ENCODE peak calls at places on chromosomes 5 and 9, in seven cellular contexts. One of them, this sample, is unnamed.

GRCh38 chr9:77735515-77735914 is 87.4 kb upstream of the GNA14 start:
- DNase-seq in heart left ventricle: no peak
- DNase-seq in neural crest cell: no peak
- DNase-seq in psoas muscle: no peak
- DNase-seq in RWPE1: no peak
- DNase-seq in Calu3: no peak
- DNase-seq in A549: no peak
- DNase-seq in this sample: no peak

GRCh38 chr9:96651626-96652025 is 3.5 kb downstream of the PRXL2C start:
- DNase-seq in A549: peak; percentile 47
- DNase-seq in Calu3: no peak
- DNase-seq in heart left ventricle: no peak
- DNase-seq in neural crest cell: no peak
- DNase-seq in psoas muscle: no peak
- DNase-seq in RWPE1: peak; percentile 64
- DNase-seq in this sample: no peak

GRCh38 chr9:32776201-32776600 is 7.1 kb upstream of the TMEM215 start:
- DNase-seq in A549: no peak
- DNase-seq in neural crest cell: no peak
- DNase-seq in psoas muscle: no peak
- DNase-seq in Calu3: no peak
- DNase-seq in heart left ventricle: no peak
- DNase-seq in RWPE1: no peak
- DNase-seq in this sample: no peak

GRCh38 chr5:156693113-156693512 is 157.0 kb upstream of the PPP1R2B start:
- DNase-seq in neural crest cell: no peak
- DNase-seq in A549: peak; percentile 10
- DNase-seq in Calu3: no peak
- DNase-seq in RWPE1: no peak
- DNase-seq in heart left ventricle: no peak
- DNase-seq in psoas muscle: no peak
- DNase-seq in this sample: no peak

GRCh38 chr9:114174876-114175771 is 19.8 kb downstream of the COL27A1 start:
- DNase-seq in psoas muscle: peak; percentile 78
- DNase-seq in heart left ventricle: no peak
- DNase-seq in Calu3: no peak
- DNase-seq in A549: no peak
- DNase-seq in RWPE1: no peak
- DNase-seq in neural crest cell: no peak
- DNase-seq in this sample: no peak

GRCh38 chr5:118968925-118969375 is 19.4 kb downstream of the DTWD2 start:
- DNase-seq in RWPE1: no peak
- DNase-seq in Calu3: no peak
- DNase-seq in neural crest cell: no peak
- DNase-seq in psoas muscle: no peak
- DNase-seq in A549: no peak
- DNase-seq in heart left ventricle: no peak
- DNase-seq in this sample: no peak

GRCh38 chr9:72383978-72384709 is 19.1 kb upstream of the ZFAND5 start:
- DNase-seq in RWPE1: peak; percentile 57
- DNase-seq in heart left ventricle: no peak
- DNase-seq in Calu3: no peak
- DNase-seq in A549: no peak
- DNase-seq in neural crest cell: no peak
- DNase-seq in psoas muscle: no peak
- DNase-seq in this sample: no peak

GRCh38 chr9:69919461-69920061 is 98.9 kb downstream of the CFAP95 start:
- DNase-seq in neural crest cell: no peak
- DNase-seq in A549: peak; percentile 42
- DNase-seq in psoas muscle: no peak
- DNase-seq in RWPE1: peak; percentile 67
- DNase-seq in heart left ventricle: no peak
- DNase-seq in Calu3: no peak
- DNase-seq in this sample: peak; percentile 32

GRCh38 chr5:157303667-157304327 is 37.9 kb downstream of the CYFIP2 start:
- DNase-seq in RWPE1: no peak
- DNase-seq in psoas muscle: peak; percentile 62
- DNase-seq in Calu3: no peak
- DNase-seq in heart left ventricle: no peak
- DNase-seq in neural crest cell: no peak
- DNase-seq in A549: no peak
- DNase-seq in this sample: no peak

GRCh38 chr5:17218353-17219005 is 1.0 kb downstream of the BASP1 start:
- DNase-seq in heart left ventricle: no peak
- DNase-seq in psoas muscle: peak; percentile 48
- DNase-seq in RWPE1: peak; percentile 42
- DNase-seq in A549: no peak
- DNase-seq in neural crest cell: peak; percentile 22
- DNase-seq in Calu3: no peak
- DNase-seq in this sample: no peak

GRCh38 chr5:105931782-105932489 is 1738.8 kb downstream of the EFNA5 start:
- DNase-seq in neural crest cell: no peak
- DNase-seq in RWPE1: no peak
- DNase-seq in A549: no peak
- DNase-seq in heart left ventricle: no peak
- DNase-seq in Calu3: no peak
- DNase-seq in psoas muscle: no peak
- DNase-seq in this sample: no peak

GRCh38 chr9:122338536-122338935 is 32.3 kb upstream of the PTGS1 start:
- DNase-seq in neural crest cell: no peak
- DNase-seq in A549: no peak
- DNase-seq in Calu3: no peak
- DNase-seq in heart left ventricle: no peak
- DNase-seq in psoas muscle: no peak
- DNase-seq in RWPE1: no peak
- DNase-seq in this sample: no peak

GRCh38 chr5:5470933-5471332 is 48.5 kb downstream of the ICE1 start:
- DNase-seq in heart left ventricle: no peak
- DNase-seq in psoas muscle: no peak
- DNase-seq in A549: no peak
- DNase-seq in RWPE1: no peak
- DNase-seq in neural crest cell: no peak
- DNase-seq in Calu3: no peak
- DNase-seq in this sample: no peak

GRCh38 chr5:113235884-113236283 is 198.9 kb downstream of the TSSK1B start:
- DNase-seq in heart left ventricle: no peak
- DNase-seq in neural crest cell: no peak
- DNase-seq in RWPE1: no peak
- DNase-seq in A549: no peak
- DNase-seq in psoas muscle: no peak
- DNase-seq in Calu3: peak; percentile 6
- DNase-seq in this sample: no peak

GRCh38 chr9:135884328-135885035 is 22.9 kb downstream of the CAMSAP1 start:
- DNase-seq in RWPE1: no peak
- DNase-seq in Calu3: no peak
- DNase-seq in psoas muscle: no peak
- DNase-seq in neural crest cell: no peak
- DNase-seq in heart left ventricle: no peak
- DNase-seq in A549: no peak
- DNase-seq in this sample: no peak

GRCh38 chr9:121599186-121599871 is 52.1 kb upstream of the DAB2IP start:
- DNase-seq in neural crest cell: peak; percentile 52
- DNase-seq in psoas muscle: peak; percentile 93
- DNase-seq in RWPE1: peak; percentile 86
- DNase-seq in Calu3: peak; percentile 90
- DNase-seq in A549: peak; percentile 84
- DNase-seq in heart left ventricle: peak; percentile 84
- DNase-seq in this sample: no peak

GRCh38 chr9:134326754-134327526 is 685 bp downstream of the RXRA start:
- DNase-seq in RWPE1: peak; percentile 60
- DNase-seq in A549: peak; percentile 60
- DNase-seq in heart left ventricle: peak; percentile 74
- DNase-seq in neural crest cell: peak; percentile 14
- DNase-seq in Calu3: no peak
- DNase-seq in psoas muscle: peak; percentile 66
- DNase-seq in this sample: no peak

GRCh38 chr5:129048509-129048908 is 46.0 kb upstream of the ISOC1 start:
- DNase-seq in RWPE1: no peak
- DNase-seq in heart left ventricle: no peak
- DNase-seq in psoas muscle: no peak
- DNase-seq in neural crest cell: no peak
- DNase-seq in Calu3: no peak
- DNase-seq in A549: no peak
- DNase-seq in this sample: no peak

GRCh38 chr5:167208911-167209310 is 1082.5 kb upstream of the WWC1 start:
- DNase-seq in A549: no peak
- DNase-seq in RWPE1: peak; percentile 30
- DNase-seq in psoas muscle: no peak
- DNase-seq in neural crest cell: no peak
- DNase-seq in Calu3: no peak
- DNase-seq in heart left ventricle: no peak
- DNase-seq in this sample: no peak

GRCh38 chr5:134659456-134659855 is 10.9 kb downstream of the SEC24A start:
- DNase-seq in A549: no peak
- DNase-seq in Calu3: no peak
- DNase-seq in neural crest cell: no peak
- DNase-seq in RWPE1: no peak
- DNase-seq in psoas muscle: no peak
- DNase-seq in heart left ventricle: no peak
- DNase-seq in this sample: no peak

GRCh38 chr9:7095054-7095453 is 337.3 kb downstream of the KDM4C start:
- DNase-seq in heart left ventricle: no peak
- DNase-seq in neural crest cell: no peak
- DNase-seq in A549: no peak
- DNase-seq in RWPE1: no peak
- DNase-seq in psoas muscle: no peak
- DNase-seq in Calu3: no peak
- DNase-seq in this sample: no peak

GRCh38 chr5:8093669-8094068 is 224.7 kb downstream of the MTRR start:
- DNase-seq in psoas muscle: no peak
- DNase-seq in heart left ventricle: no peak
- DNase-seq in Calu3: no peak
- DNase-seq in neural crest cell: no peak
- DNase-seq in A549: no peak
- DNase-seq in RWPE1: no peak
- DNase-seq in this sample: no peak

GRCh38 chr5:176748967-176749935 is 61.1 kb upstream of the UNC5A start:
- DNase-seq in neural crest cell: no peak
- DNase-seq in Calu3: no peak
- DNase-seq in psoas muscle: no peak
- DNase-seq in heart left ventricle: no peak
- DNase-seq in A549: no peak
- DNase-seq in RWPE1: no peak
- DNase-seq in this sample: no peak

GRCh38 chr9:138112791-138113600 is 235.4 kb downstream of the CACNA1B start:
- DNase-seq in Calu3: no peak
- DNase-seq in heart left ventricle: no peak
- DNase-seq in RWPE1: no peak
- DNase-seq in psoas muscle: no peak
- DNase-seq in neural crest cell: no peak
- DNase-seq in A549: no peak
- DNase-seq in this sample: no peak

GRCh38 chr5:40401281-40401680 is 278.4 kb upstream of the PTGER4 start:
- DNase-seq in neural crest cell: no peak
- DNase-seq in A549: no peak
- DNase-seq in psoas muscle: no peak
- DNase-seq in Calu3: no peak
- DNase-seq in heart left ventricle: no peak
- DNase-seq in RWPE1: no peak
- DNase-seq in this sample: no peak
- TF ChIP-seq CTCF in neural crest cell: no peak
- TF ChIP-seq CTCF in A549: no peak
- TF ChIP-seq CTCF in psoas muscle: no peak
- TF ChIP-seq CTCF in Calu3: no peak
- TF ChIP-seq CTCF in heart left ventricle: no peak
- TF ChIP-seq CTCF in RWPE1: no peak
- TF ChIP-seq CTCF in this sample: no peak

GRCh38 chr5:1052641-1053390 is 44.2 kb downstream of the NKD2 start:
- DNase-seq in RWPE1: no peak
- DNase-seq in neural crest cell: no peak
- DNase-seq in psoas muscle: peak; percentile 51
- DNase-seq in Calu3: no peak
- DNase-seq in A549: no peak
- DNase-seq in heart left ventricle: peak; percentile 73
- DNase-seq in this sample: no peak
- TF ChIP-seq CTCF in RWPE1: peak; percentile 28
- TF ChIP-seq CTCF in neural crest cell: no peak
- TF ChIP-seq CTCF in psoas muscle: peak; percentile 24
- TF ChIP-seq CTCF in Calu3: no peak
- TF ChIP-seq CTCF in A549: peak; percentile 16
- TF ChIP-seq CTCF in heart left ventricle: peak; percentile 6
- TF ChIP-seq CTCF in this sample: no peak

DNA sequence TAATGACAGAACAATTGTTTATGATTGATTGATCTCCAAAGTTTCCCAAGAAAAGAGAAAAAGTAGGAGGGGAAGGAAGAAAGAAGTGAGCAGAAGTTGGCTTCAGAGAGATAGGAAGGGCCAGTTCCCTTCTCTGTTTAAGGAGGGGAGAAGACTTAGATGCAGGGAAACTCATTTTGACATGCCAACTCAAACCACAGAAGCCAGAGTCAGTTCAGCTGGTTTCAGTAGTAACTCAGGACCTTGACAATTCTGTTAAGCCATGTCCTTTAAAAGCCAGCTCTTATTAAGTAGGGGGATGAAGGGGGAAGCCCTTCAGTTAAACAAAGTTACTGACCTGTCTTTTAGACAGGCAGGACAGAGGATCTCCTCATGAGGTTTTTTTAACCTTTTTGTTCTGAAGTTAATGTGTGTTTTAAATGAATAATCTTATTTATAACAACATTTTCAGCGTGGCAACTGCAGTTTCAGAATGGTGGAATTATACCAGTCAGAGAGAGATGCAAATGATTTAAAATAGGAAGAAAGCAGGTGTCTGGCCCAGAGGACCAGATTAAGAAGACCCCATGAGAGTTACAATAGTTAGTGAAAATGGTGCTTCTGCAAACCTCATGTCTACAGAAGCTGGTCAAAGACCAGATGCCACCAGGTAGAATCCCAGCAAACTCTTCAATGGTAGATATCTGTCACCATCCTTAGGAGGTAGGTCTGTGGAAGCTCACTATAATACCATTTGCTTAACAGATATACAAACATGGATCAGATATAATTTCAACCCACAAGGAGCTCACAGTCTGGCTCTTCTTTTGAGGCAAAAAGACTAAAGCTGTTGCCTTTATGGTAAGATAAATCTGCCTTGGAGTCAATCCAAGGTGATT is 29.3 kb upstream of the ABL1 start:
- DNase-seq in A549: no peak
- DNase-seq in RWPE1: no peak
- DNase-seq in Calu3: no peak
- DNase-seq in neural crest cell: no peak
- DNase-seq in heart left ventricle: no peak
- DNase-seq in psoas muscle: no peak
- DNase-seq in this sample: no peak
- TF ChIP-seq CTCF in A549: no peak
- TF ChIP-seq CTCF in RWPE1: no peak
- TF ChIP-seq CTCF in Calu3: no peak
- TF ChIP-seq CTCF in neural crest cell: no peak
- TF ChIP-seq CTCF in heart left ventricle: no peak
- TF ChIP-seq CTCF in psoas muscle: no peak
- TF ChIP-seq CTCF in this sample: no peak

DNA sequence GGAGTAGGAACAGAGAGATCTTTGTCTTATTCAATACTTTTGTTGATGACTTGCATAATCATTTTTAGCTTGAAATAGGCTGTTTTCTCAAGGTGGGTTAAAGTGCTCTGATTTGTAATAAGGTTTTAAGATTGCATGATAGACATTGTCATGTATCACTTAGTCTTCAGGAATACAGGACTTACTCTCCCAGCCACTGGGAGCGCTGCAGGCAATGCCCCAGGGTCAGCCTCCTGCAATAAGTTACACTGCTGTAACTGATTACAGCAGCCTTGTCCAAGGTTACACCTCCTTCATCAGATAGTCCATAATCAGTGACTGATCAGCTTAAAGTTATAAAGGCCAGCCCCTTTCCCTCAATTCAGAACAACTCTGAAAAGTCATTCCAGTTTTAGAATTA is 218.6 kb downstream of the ESM1 start:
- DNase-seq in psoas muscle: no peak
- DNase-seq in RWPE1: no peak
- DNase-seq in heart left ventricle: no peak
- DNase-seq in neural crest cell: no peak
- DNase-seq in Calu3: no peak
- DNase-seq in A549: no peak
- DNase-seq in this sample: no peak
- TF ChIP-seq CTCF in psoas muscle: no peak
- TF ChIP-seq CTCF in RWPE1: peak; percentile 15
- TF ChIP-seq CTCF in heart left ventricle: no peak
- TF ChIP-seq CTCF in neural crest cell: no peak
- TF ChIP-seq CTCF in Calu3: no peak
- TF ChIP-seq CTCF in A549: no peak
- TF ChIP-seq CTCF in this sample: no peak